ENCODE peak calls at places on chromosomes 4 and X, in four cellular contexts. One of them, this sample, is unnamed.

GRCh38 chr4:108370826-108371225 is 202.1 kb upstream of the LEF1 start:
- DNase-seq in T-cell: no peak
- DNase-seq in NCI-H2081: no peak
- DNase-seq in ecto neural progenitor cell: no peak
- DNase-seq in this sample: peak; percentile 33

GRCh38 chr4:55348436-55348835 is 2.4 kb downstream of the SRD5A3 start:
- DNase-seq in T-cell: no peak
- DNase-seq in NCI-H2081: no peak
- DNase-seq in ecto neural progenitor cell: no peak
- DNase-seq in this sample: no peak

GRCh38 chrX:72382199-72382590 is 76.5 kb upstream of the CITED1 start:
- DNase-seq in T-cell: no peak
- DNase-seq in NCI-H2081: no peak
- DNase-seq in ecto neural progenitor cell: no peak
- DNase-seq in this sample: no peak

GRCh38 chr4:15333692-15334633 is 93.9 kb upstream of the C1QTNF7 start:
- DNase-seq in T-cell: no peak
- DNase-seq in NCI-H2081: no peak
- DNase-seq in ecto neural progenitor cell: no peak
- DNase-seq in this sample: no peak

GRCh38 chr4:19224820-19225219 is 1026.9 kb upstream of the SLIT2 start:
- DNase-seq in T-cell: no peak
- DNase-seq in NCI-H2081: peak; percentile 54
- DNase-seq in ecto neural progenitor cell: no peak
- DNase-seq in this sample: no peak

GRCh38 chrX:136214551-136214950 is 36.6 kb downstream of the MAP7D3 start:
- DNase-seq in T-cell: no peak
- DNase-seq in NCI-H2081: no peak
- DNase-seq in ecto neural progenitor cell: no peak
- DNase-seq in this sample: no peak

GRCh38 chr4:48375651-48376291 is 34.4 kb downstream of the SLAIN2 start:
- DNase-seq in T-cell: no peak
- DNase-seq in NCI-H2081: peak; percentile 12
- DNase-seq in ecto neural progenitor cell: no peak
- DNase-seq in this sample: no peak

GRCh38 chrX:33194876-33195433 is 16.4 kb downstream of the DMD start:
- DNase-seq in T-cell: no peak
- DNase-seq in NCI-H2081: no peak
- DNase-seq in ecto neural progenitor cell: no peak
- DNase-seq in this sample: no peak